ENCODE peak calls at places on chromosomes 16 and 17, in six cellular contexts. Y, B, U, R, V and O are unnamed samples.

GRCh38 chr16:29662729-29663019 is 373 bp upstream of the SPN start:
- DNase-seq in R (no peak), Y (no peak), U (no peak), B (no peak), V (peak), O (no peak)

GRCh38 chr17:83080641-83081560 is 1.5 kb downstream of the METRNL start:
- DNase-seq in V (no peak), B (no peak), U (peak), Y (no peak), R (peak), O (peak)

GRCh38 chr17:42142371-42142896 is 12.4 kb downstream of the RAB5C start:
- DNase-seq in B (no peak), V (peak), Y (no peak), R (no peak), U (peak), O (peak)

GRCh38 chr16:6377956-6378355 is 954.7 kb upstream of the RBFOX1 start:
- DNase-seq in U (no peak), V (no peak), R (no peak), Y (no peak), B (no peak), O (no peak)

GRCh38 chr17:7712111-7712771 is 5.3 kb upstream of the DNAH2 start:
- DNase-seq in B (no peak), U (no peak), Y (no peak), V (no peak), R (no peak), O (no peak)

GRCh38 chr16:12257926-12258561 is 281.5 kb downstream of the SNX29 start:
- DNase-seq in Y (no peak), R (no peak), V (no peak), B (no peak), U (no peak), O (no peak)

GRCh38 chr16:88329726-88330700 is 52.7 kb upstream of the ZNF469 start:
- DNase-seq in V (no peak), Y (no peak), U (no peak), B (no peak), R (no peak), O (no peak)

GRCh38 chr17:76685846-76686245 is 24.9 kb downstream of the MXRA7 start:
- DNase-seq in U (no peak), Y (no peak), B (no peak), V (no peak), R (no peak), O (no peak)

GRCh38 chr16:49563666-49564065 is 190.1 kb downstream of the C16orf78 start:
- DNase-seq in V (no peak), B (no peak), U (no peak), Y (no peak), R (no peak), O (peak)

GRCh38 chr16:24734382-24734781 is 4.9 kb downstream of the TNRC6A start:
- DNase-seq in B (no peak), R (no peak), U (peak), V (no peak), Y (no peak), O (peak)